ENCODE peak calls at places on chromosome 22, in nine cellular contexts. One of them, this sample, is unnamed.

GRCh38 chr22:32926600-32926999 is 125.1 kb downstream of the TIMP3 start:
- DNase-seq in fibroblast of lung: peak; percentile 25
- DNase-seq in spleen: no peak
- DNase-seq in mammary epithelial cell: peak; percentile 52
- DNase-seq in endodermal cell: peak; percentile 70
- DNase-seq in esophagus squamous epithelium: no peak
- DNase-seq in prostate gland: no peak
- DNase-seq in GM23338: peak; percentile 80
- DNase-seq in IMR-90: peak; percentile 34
- DNase-seq in this sample: peak; percentile 39

GRCh38 chr22:23070418-23071162 is at the start of gene GNAZ:
- DNase-seq in IMR-90: no peak
- DNase-seq in fibroblast of lung: peak; percentile 10
- DNase-seq in esophagus squamous epithelium: no peak
- DNase-seq in GM23338: peak; percentile 62
- DNase-seq in mammary epithelial cell: no peak
- DNase-seq in prostate gland: no peak
- DNase-seq in spleen: peak; percentile 88
- DNase-seq in endodermal cell: peak; percentile 82
- DNase-seq in this sample: no peak

GRCh38 chr22:26892401-26893033 is 235.1 kb downstream of the MIAT start:
- DNase-seq in prostate gland: no peak
- DNase-seq in GM23338: no peak
- DNase-seq in spleen: no peak
- DNase-seq in IMR-90: no peak
- DNase-seq in mammary epithelial cell: peak; percentile 41
- DNase-seq in esophagus squamous epithelium: no peak
- DNase-seq in fibroblast of lung: peak; percentile 49
- DNase-seq in endodermal cell: peak; percentile 44
- DNase-seq in this sample: no peak

GRCh38 chr22:33271390-33272161 is 213.4 kb upstream of the SYN3 start:
- DNase-seq in esophagus squamous epithelium: no peak
- DNase-seq in fibroblast of lung: peak; percentile 54
- DNase-seq in prostate gland: peak; percentile 87
- DNase-seq in IMR-90: peak; percentile 13
- DNase-seq in endodermal cell: no peak
- DNase-seq in spleen: no peak
- DNase-seq in GM23338: no peak
- DNase-seq in mammary epithelial cell: no peak
- DNase-seq in this sample: no peak

GRCh38 chr22:44919691-44920090 is 90.1 kb downstream of the PHF21B start:
- DNase-seq in endodermal cell: peak; percentile 29
- DNase-seq in IMR-90: no peak
- DNase-seq in prostate gland: no peak
- DNase-seq in esophagus squamous epithelium: no peak
- DNase-seq in mammary epithelial cell: no peak
- DNase-seq in fibroblast of lung: no peak
- DNase-seq in GM23338: no peak
- DNase-seq in spleen: peak; percentile 34
- DNase-seq in this sample: no peak

GRCh38 chr22:31874821-31875220 is 69.5 kb upstream of the YWHAH start:
- DNase-seq in fibroblast of lung: no peak
- DNase-seq in spleen: no peak
- DNase-seq in GM23338: no peak
- DNase-seq in IMR-90: no peak
- DNase-seq in esophagus squamous epithelium: no peak
- DNase-seq in endodermal cell: no peak
- DNase-seq in mammary epithelial cell: no peak
- DNase-seq in prostate gland: no peak
- DNase-seq in this sample: no peak

GRCh38 chr22:18056802-18057474 is 20.9 kb upstream of the PEX26 start:
- DNase-seq in prostate gland: no peak
- DNase-seq in IMR-90: no peak
- DNase-seq in spleen: peak; percentile 87
- DNase-seq in esophagus squamous epithelium: no peak
- DNase-seq in fibroblast of lung: no peak
- DNase-seq in mammary epithelial cell: peak; percentile 64
- DNase-seq in GM23338: no peak
- DNase-seq in endodermal cell: no peak
- DNase-seq in this sample: no peak

GRCh38 chr22:50000587-50001387 is 11.8 kb downstream of the IL17REL start:
- DNase-seq in mammary epithelial cell: no peak
- DNase-seq in fibroblast of lung: no peak
- DNase-seq in prostate gland: no peak
- DNase-seq in esophagus squamous epithelium: no peak
- DNase-seq in endodermal cell: peak; percentile 47
- DNase-seq in IMR-90: no peak
- DNase-seq in spleen: no peak
- DNase-seq in GM23338: no peak
- DNase-seq in this sample: no peak

GRCh38 chr22:49673048-49673447 is 154.6 kb downstream of the BRD1 start:
- DNase-seq in GM23338: no peak
- DNase-seq in endodermal cell: peak; percentile 18
- DNase-seq in fibroblast of lung: no peak
- DNase-seq in esophagus squamous epithelium: no peak
- DNase-seq in spleen: no peak
- DNase-seq in mammary epithelial cell: no peak
- DNase-seq in prostate gland: no peak
- DNase-seq in IMR-90: no peak
- DNase-seq in this sample: no peak

GRCh38 chr22:46052801-46053562 is 76.0 kb upstream of the WNT7B start:
- DNase-seq in spleen: peak; percentile 89
- DNase-seq in mammary epithelial cell: peak; percentile 53
- DNase-seq in esophagus squamous epithelium: no peak
- DNase-seq in GM23338: no peak
- DNase-seq in endodermal cell: peak; percentile 48
- DNase-seq in IMR-90: no peak
- DNase-seq in prostate gland: no peak
- DNase-seq in fibroblast of lung: peak; percentile 51
- DNase-seq in this sample: peak; percentile 50

GRCh38 chr22:23202812-23203451 is 22.6 kb downstream of the BCR start:
- DNase-seq in spleen: peak; percentile 13
- DNase-seq in esophagus squamous epithelium: no peak
- DNase-seq in prostate gland: no peak
- DNase-seq in endodermal cell: no peak
- DNase-seq in GM23338: no peak
- DNase-seq in fibroblast of lung: no peak
- DNase-seq in IMR-90: no peak
- DNase-seq in mammary epithelial cell: no peak
- DNase-seq in this sample: no peak

GRCh38 chr22:38246692-38247091 is 26.1 kb downstream of the TMEM184B start:
- DNase-seq in fibroblast of lung: no peak
- DNase-seq in prostate gland: no peak
- DNase-seq in mammary epithelial cell: no peak
- DNase-seq in IMR-90: no peak
- DNase-seq in GM23338: no peak
- DNase-seq in endodermal cell: no peak
- DNase-seq in spleen: no peak
- DNase-seq in esophagus squamous epithelium: no peak
- DNase-seq in this sample: no peak

GRCh38 chr22:33515733-33516297 is 404.5 kb downstream of the LARGE1 start:
- DNase-seq in esophagus squamous epithelium: no peak
- DNase-seq in endodermal cell: no peak
- DNase-seq in spleen: no peak
- DNase-seq in fibroblast of lung: no peak
- DNase-seq in IMR-90: no peak
- DNase-seq in mammary epithelial cell: no peak
- DNase-seq in prostate gland: no peak
- DNase-seq in GM23338: no peak
- DNase-seq in this sample: no peak

GRCh38 chr22:39374801-39375200 is 24.8 kb upstream of the TAB1 start:
- DNase-seq in endodermal cell: no peak
- DNase-seq in prostate gland: no peak
- DNase-seq in IMR-90: no peak
- DNase-seq in GM23338: no peak
- DNase-seq in mammary epithelial cell: no peak
- DNase-seq in esophagus squamous epithelium: no peak
- DNase-seq in fibroblast of lung: no peak
- DNase-seq in spleen: no peak
- DNase-seq in this sample: no peak
- H3K4me1 ChIP-seq in endodermal cell: no peaks in the 10 kb centered on the region
- H3K4me1 ChIP-seq in prostate gland: no peaks in the 10 kb centered on the region
- H3K4me1 ChIP-seq in IMR-90: no peaks in the 10 kb centered on the region
- H3K4me1 ChIP-seq in GM23338: no peaks in the 10 kb centered on the region
- H3K4me1 ChIP-seq in mammary epithelial cell: no peaks in the 10 kb centered on the region
- H3K4me1 ChIP-seq in esophagus squamous epithelium: peaks cover 3% of the 10 kb centered on the region
- H3K4me1 ChIP-seq in fibroblast of lung: no peaks in the 10 kb centered on the region
- H3K4me1 ChIP-seq in spleen: no peaks in the 10 kb centered on the region
- H3K4me1 ChIP-seq in this sample: no peaks in the 10 kb centered on the region

DNA sequence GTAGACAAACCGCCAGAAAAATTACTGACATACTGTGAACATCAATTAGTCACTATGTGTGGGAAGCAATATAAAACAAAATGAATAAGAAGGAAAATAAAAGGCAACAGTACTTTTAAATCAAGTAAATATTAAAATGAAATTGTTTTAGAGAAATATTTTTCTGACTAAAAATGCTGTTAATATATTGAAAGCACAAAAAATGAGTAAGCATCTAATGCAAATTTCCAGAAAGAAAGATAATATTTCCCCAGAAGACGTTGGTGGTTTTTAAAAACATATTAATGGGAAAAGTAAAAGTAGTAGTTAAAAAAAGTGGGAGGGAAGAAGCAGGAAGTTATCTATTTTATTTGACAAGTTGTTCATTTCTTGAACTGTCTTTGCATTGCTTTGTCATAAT is 16.5 kb downstream of the XKR3 start:
- DNase-seq in GM23338: no peak
- DNase-seq in endodermal cell: no peak
- DNase-seq in spleen: no peak
- DNase-seq in IMR-90: no peak
- DNase-seq in fibroblast of lung: no peak
- DNase-seq in esophagus squamous epithelium: no peak
- DNase-seq in mammary epithelial cell: no peak
- DNase-seq in prostate gland: no peak
- DNase-seq in this sample: no peak
- TF ChIP-seq CTCF in GM23338: no peak
- TF ChIP-seq CTCF in endodermal cell: no peak
- TF ChIP-seq CTCF in spleen: no peak
- TF ChIP-seq CTCF in IMR-90: no peak
- TF ChIP-seq CTCF in fibroblast of lung: no peak
- TF ChIP-seq CTCF in esophagus squamous epithelium: no peak
- TF ChIP-seq CTCF in mammary epithelial cell: no peak
- TF ChIP-seq CTCF in prostate gland: no peak
- TF ChIP-seq CTCF in this sample: no peak

DNA sequence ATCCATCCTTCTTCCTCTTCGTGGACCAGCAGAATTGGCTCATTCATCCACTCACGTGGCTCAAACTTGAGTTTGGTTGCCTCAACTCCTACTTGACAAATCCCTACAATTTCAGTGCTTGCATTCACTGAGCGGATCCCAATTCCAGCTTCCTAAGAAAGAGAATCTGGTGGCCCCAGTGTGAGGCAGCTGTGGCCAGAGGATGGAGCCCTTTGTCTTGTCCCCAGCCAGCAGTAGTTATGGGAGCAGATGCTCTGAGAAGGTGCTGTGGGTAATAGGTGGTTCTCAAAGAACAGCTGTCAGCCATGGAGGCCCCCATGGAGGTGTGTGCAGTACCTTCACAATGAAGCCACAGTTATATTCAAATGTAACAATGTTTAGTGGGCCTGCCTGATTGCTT is 39.3 kb downstream of the KREMEN1 start:
- DNase-seq in fibroblast of lung: no peak
- DNase-seq in prostate gland: no peak
- DNase-seq in IMR-90: no peak
- DNase-seq in mammary epithelial cell: no peak
- DNase-seq in esophagus squamous epithelium: no peak
- DNase-seq in GM23338: no peak
- DNase-seq in endodermal cell: peak; percentile 58
- DNase-seq in spleen: no peak
- DNase-seq in this sample: no peak
- H3K27ac ChIP-seq in fibroblast of lung: no peak overlapping the region
- H3K27ac ChIP-seq in prostate gland: no peak overlapping the region
- H3K27ac ChIP-seq in IMR-90: no peak overlapping the region
- H3K27ac ChIP-seq in mammary epithelial cell: no peak overlapping the region
- H3K27ac ChIP-seq in esophagus squamous epithelium: no peak overlapping the region
- H3K27ac ChIP-seq in GM23338: no peak overlapping the region
- H3K27ac ChIP-seq in endodermal cell: no peak overlapping the region
- H3K27ac ChIP-seq in spleen: no peak overlapping the region
- H3K27ac ChIP-seq in this sample: no peak overlapping the region

GRCh38 chr22:43436536-43437267 is 24.9 kb downstream of the MPPED1 start:
- DNase-seq in esophagus squamous epithelium: no peak
- DNase-seq in prostate gland: no peak
- DNase-seq in mammary epithelial cell: no peak
- DNase-seq in GM23338: no peak
- DNase-seq in endodermal cell: peak; percentile 46
- DNase-seq in fibroblast of lung: no peak
- DNase-seq in spleen: peak; percentile 44
- DNase-seq in IMR-90: no peak
- DNase-seq in this sample: no peak
- H3K4me1 ChIP-seq in esophagus squamous epithelium: no peaks in the 10 kb centered on the region
- H3K4me1 ChIP-seq in prostate gland: peaks cover 9% of the 10 kb centered on the region
- H3K4me1 ChIP-seq in mammary epithelial cell: no peaks in the 10 kb centered on the region
- H3K4me1 ChIP-seq in GM23338: no peaks in the 10 kb centered on the region
- H3K4me1 ChIP-seq in endodermal cell: no peaks in the 10 kb centered on the region
- H3K4me1 ChIP-seq in fibroblast of lung: no peaks in the 10 kb centered on the region
- H3K4me1 ChIP-seq in spleen: no peaks in the 10 kb centered on the region
- H3K4me1 ChIP-seq in IMR-90: no peaks in the 10 kb centered on the region
- H3K4me1 ChIP-seq in this sample: no peaks in the 10 kb centered on the region

GRCh38 chr22:35928273-35928798 is 100.3 kb downstream of the RBFOX2 start:
- DNase-seq in prostate gland: peak; percentile 61
- DNase-seq in IMR-90: no peak
- DNase-seq in spleen: no peak
- DNase-seq in GM23338: no peak
- DNase-seq in esophagus squamous epithelium: no peak
- DNase-seq in endodermal cell: no peak
- DNase-seq in mammary epithelial cell: peak; percentile 48
- DNase-seq in fibroblast of lung: no peak
- DNase-seq in this sample: no peak

GRCh38 chr22:35930933-35931332 is 97.7 kb downstream of the RBFOX2 start:
- DNase-seq in prostate gland: no peak
- DNase-seq in GM23338: peak; percentile 56
- DNase-seq in esophagus squamous epithelium: no peak
- DNase-seq in spleen: no peak
- DNase-seq in IMR-90: peak; percentile 80
- DNase-seq in mammary epithelial cell: peak; percentile 44
- DNase-seq in endodermal cell: no peak
- DNase-seq in fibroblast of lung: peak; percentile 69
- DNase-seq in this sample: peak; percentile 28
- TF ChIP-seq CTCF in prostate gland: peak; percentile 53
- TF ChIP-seq CTCF in GM23338: peak; percentile 64
- TF ChIP-seq CTCF in esophagus squamous epithelium: peak; percentile 35
- TF ChIP-seq CTCF in spleen: peak; percentile 63
- TF ChIP-seq CTCF in IMR-90: peak; percentile 78
- TF ChIP-seq CTCF in mammary epithelial cell: peak; percentile 41
- TF ChIP-seq CTCF in endodermal cell: peak; percentile 76
- TF ChIP-seq CTCF in fibroblast of lung: peak; percentile 79
- TF ChIP-seq CTCF in this sample: peak; percentile 61

DNA sequence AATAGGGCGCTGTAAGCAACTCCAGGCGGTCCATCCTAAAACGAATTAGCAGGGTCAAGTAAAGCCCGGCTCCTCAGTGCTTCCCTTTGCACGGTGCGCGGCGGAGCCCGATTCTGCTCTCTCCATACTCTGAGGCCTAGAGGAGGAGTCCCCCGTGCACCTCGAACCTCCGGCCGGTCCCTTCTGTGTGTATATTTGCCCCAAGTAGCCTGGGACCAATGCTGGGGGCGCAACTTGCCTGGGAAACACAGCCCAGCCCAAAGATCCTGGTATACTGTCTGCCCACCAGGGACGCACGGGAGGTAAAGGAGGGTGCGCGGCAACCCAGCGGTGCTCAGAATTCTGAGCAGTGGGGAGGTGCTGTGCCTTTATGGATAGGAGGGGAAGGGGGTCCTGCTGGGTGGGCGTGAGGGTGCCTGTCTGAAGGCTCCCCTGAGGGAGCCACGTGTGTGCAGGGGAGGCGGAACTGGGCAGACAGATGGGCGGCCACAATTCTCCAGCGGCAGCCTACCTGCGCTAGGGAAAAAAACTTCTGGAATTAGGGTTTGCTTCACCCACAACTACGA is 4.8 kb upstream of the TBX1 start:
- DNase-seq in endodermal cell: peak; percentile 69
- DNase-seq in GM23338: peak; percentile 55
- DNase-seq in prostate gland: no peak
- DNase-seq in mammary epithelial cell: no peak
- DNase-seq in spleen: no peak
- DNase-seq in fibroblast of lung: no peak
- DNase-seq in esophagus squamous epithelium: no peak
- DNase-seq in IMR-90: no peak
- DNase-seq in this sample: no peak
- H3K27ac ChIP-seq in endodermal cell: no peak overlapping the region
- H3K27ac ChIP-seq in GM23338: no peak overlapping the region
- H3K27ac ChIP-seq in prostate gland: no peak overlapping the region
- H3K27ac ChIP-seq in mammary epithelial cell: no peak overlapping the region
- H3K27ac ChIP-seq in spleen: no peak overlapping the region
- H3K27ac ChIP-seq in fibroblast of lung: no peak overlapping the region
- H3K27ac ChIP-seq in esophagus squamous epithelium: no peak overlapping the region
- H3K27ac ChIP-seq in IMR-90: no peak overlapping the region
- H3K27ac ChIP-seq in this sample: no peak overlapping the region

This sample was measured in foreskin keratinocyte.